ENCODE peak calls at places on chromosome 13, in four cellular contexts. I, Y, R and P are unnamed samples.

GRCh38 chr13:107275312-107275711 is 707.4 kb upstream of the ARGLU1 start:
- DNase-seq in R (no peak), I (no peak), Y (no peak), P (no peak)

GRCh38 chr13:94389544-94390351 is 89.7 kb downstream of the DCT start:
- DNase-seq in R (no peak), I (no peak), Y (no peak), P (no peak)

GRCh38 chr13:110475117-110475516 is 86.4 kb downstream of the RAB20 start:
- DNase-seq in I (no peak), R (no peak), Y (no peak), P (no peak)

GRCh38 chr13:27665333-27665732 is 43.6 kb downstream of the POLR1D start:
- DNase-seq in I (peak; percentile 7), Y (no peak), R (no peak), P (no peak)

GRCh38 chr13:110883539-110883938 is 31.3 kb downstream of the ANKRD10 start:
- DNase-seq in Y (no peak), R (no peak), I (no peak), P (no peak)

GRCh38 chr13:114279770-114280169 is 1.6 kb upstream of the UPF3A start:
- DNase-seq in Y (no peak), R (no peak), I (no peak), P (no peak)

GRCh38 chr13:57212989-57213388 is 46.0 kb downstream of the PRR20E start:
- DNase-seq in R (no peak), I (no peak), Y (no peak), P (no peak)

GRCh38 chr13:42101821-42102580 is 53.6 kb downstream of the DGKH start:
- DNase-seq in I (no peak), R (no peak), Y (no peak), P (no peak)

GRCh38 chr13:108070491-108070890 is 144.8 kb downstream of the LIG4 start:
- DNase-seq in I (no peak), Y (no peak), R (no peak), P (no peak)

GRCh38 chr13:110415669-110416068 is 108.6 kb downstream of the COL4A2 start:
- DNase-seq in I (peak; percentile 58), R (no peak), Y (no peak), P (peak; percentile 17)

GRCh38 chr13:33363328-33363727 is 77.8 kb upstream of the STARD13 start:
- DNase-seq in I (no peak), Y (no peak), R (no peak), P (no peak)

GRCh38 chr13:52845766-52846566 is 2.5 kb downstream of the PCDH8 start:
- DNase-seq in Y (no peak), R (peak; percentile 89), I (no peak), P (no peak)

GRCh38 chr13:36919833-36920611 is at the start of gene SMAD9:
- DNase-seq in Y (peak; percentile 60), I (peak; percentile 18), R (peak; percentile 68), P (peak; percentile 50)

GRCh38 chr13:34700155-34700554 is 241.9 kb upstream of the NBEA start:
- DNase-seq in I (no peak), Y (no peak), R (no peak), P (no peak)

GRCh38 chr13:35979378-35979911 is 151.7 kb downstream of the DCLK1 start:
- DNase-seq in I (no peak), R (no peak), Y (no peak), P (no peak)

GRCh38 chr13:96053003-96053703 is at the start of gene UGGT2:
- DNase-seq in I (peak; percentile 92), Y (peak; percentile 92), R (peak; percentile 88), P (peak; percentile 85)
- TF ChIP-seq RNF2 in I (no peak), Y (no peak), R (no peak), P (peak; percentile 87)

DNA sequence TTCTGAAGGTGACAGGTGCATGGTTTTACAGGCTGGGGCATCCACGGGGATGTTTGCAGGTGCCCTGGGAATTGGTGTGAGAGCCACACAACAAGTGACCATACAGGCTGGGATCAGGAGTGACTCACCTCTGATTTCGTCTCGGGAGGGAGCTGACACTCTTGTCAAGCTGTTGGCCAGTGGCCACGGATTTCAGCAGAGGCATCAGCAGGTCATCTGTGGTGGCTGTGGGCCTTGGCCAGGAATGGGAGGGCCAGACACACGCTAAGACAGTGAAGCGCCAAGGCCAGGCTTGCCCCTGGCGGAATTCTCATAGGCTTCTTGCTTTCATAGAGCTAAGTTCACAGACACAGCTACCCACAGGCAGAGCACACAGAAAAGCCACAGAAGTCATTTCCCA is 108.6 kb downstream of the HSPH1 start:
- DNase-seq in I (no peak), R (no peak), Y (no peak), P (no peak)
- TF ChIP-seq RNF2 in I (no peak), R (no peak), Y (no peak), P (no peak)

GRCh38 chr13:111893071-111893606 is 173.8 kb upstream of the SOX1 start:
- DNase-seq in Y (no peak), R (peak; percentile 73), I (no peak), P (no peak)

GRCh38 chr13:111897846-111898215 is 169.1 kb upstream of the SOX1 start:
- DNase-seq in R (no peak), I (no peak), Y (no peak), P (no peak)

GRCh38 chr13:111895896-111896821 is 170.8 kb upstream of the SOX1 start:
- DNase-seq in Y (no peak), R (peak; percentile 45), I (no peak), P (no peak)

GRCh38 chr13:111897178-111897845 is 169.6 kb upstream of the SOX1 start:
- DNase-seq in I (no peak), R (peak; percentile 37), Y (no peak), P (no peak)

DNA sequence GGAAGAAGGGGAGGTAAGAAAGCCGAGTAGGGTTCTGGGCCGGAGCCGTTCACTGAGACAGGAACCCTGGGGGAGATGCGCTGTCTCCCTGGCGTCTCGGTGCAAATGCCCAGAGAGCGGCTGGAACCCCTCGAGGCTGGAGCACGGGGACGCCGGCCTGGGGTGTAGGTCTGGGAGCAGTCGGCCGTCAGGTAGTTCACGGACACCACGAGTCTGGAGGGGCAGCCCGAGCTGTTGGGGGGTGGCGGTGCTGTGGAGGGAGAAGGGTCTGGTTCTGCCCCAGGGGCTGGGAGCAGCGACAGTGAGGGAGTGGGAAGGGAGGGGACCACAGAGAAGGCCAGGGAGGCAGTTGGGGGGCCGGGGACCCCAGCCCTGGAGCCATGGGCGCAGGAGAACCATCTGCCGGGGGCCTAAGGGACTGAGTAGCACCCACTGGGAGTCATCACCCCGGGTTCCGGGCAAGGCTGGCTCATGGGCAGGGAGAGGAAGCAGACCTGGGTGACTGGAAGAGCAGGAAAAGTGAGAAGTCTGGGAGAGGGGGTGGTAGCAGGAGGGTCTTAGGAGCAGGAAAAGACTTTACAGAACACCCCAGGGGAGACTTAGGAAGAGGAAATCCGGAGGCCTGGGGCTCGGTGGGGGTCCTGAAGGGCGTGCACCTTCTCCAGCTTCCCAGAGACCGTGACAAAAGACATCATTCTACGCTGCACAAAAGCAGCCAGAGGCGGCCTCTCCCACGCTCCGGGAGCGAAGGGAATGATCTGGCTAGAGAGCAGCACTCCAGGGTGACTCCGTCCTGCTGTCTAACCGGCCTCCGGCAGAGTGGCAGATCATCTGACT is 173.1 kb upstream of the SOX1 start:
- DNase-seq in R (peak; percentile 51), Y (no peak), I (no peak), P (no peak)
- TF ChIP-seq RNF2 in R (no peak), Y (no peak), I (no peak), P (no peak)

DNA sequence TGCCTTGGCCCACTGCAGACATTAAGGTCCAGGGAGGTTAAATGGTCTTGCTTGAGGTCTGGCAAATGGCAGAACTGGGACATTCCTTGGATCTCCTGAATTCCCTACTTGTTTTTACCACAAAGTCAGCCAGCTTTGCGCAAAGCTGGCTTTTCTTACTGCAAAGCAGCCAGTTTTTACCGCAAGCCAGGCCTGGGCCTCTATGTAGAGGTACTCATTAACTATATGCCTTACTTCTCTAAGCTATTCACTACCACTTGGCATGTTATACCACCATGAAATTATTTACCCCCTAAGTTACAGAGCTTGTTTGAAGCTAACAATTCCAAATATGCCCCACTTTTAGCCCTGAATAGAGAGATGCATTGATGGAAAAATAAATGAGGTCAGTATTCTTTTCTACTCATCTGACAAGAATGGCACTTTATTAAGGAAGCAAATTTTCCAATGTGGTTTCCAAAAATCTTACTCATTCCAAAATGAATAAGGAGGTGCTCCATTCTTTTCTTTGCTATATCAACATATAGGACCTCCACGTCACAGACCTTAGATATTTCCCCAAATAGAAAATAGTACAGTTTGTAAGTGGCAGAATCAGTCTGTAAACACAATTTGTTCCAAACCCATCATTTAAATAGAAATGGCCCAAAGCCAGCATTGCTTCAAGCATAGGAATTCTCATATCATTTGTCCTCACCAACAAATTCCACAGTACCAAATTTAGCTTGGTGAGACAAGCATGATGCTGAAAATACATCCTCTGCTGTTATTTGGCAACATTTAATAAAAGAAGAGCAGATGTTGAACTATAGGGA is 143.9 kb upstream of the TSC22D1 start:
- DNase-seq in I (peak; percentile 22), R (no peak), Y (no peak), P (no peak)
- TF ChIP-seq RNF2 in I (no peak), R (no peak), Y (no peak), P (no peak)

GRCh38 chr13:45166858-45167257 is 34.0 kb downstream of the KCTD4 start:
- DNase-seq in I (no peak), Y (no peak), R (no peak), P (no peak)
- TF ChIP-seq RNF2 in I (no peak), Y (no peak), R (no peak), P (no peak)

DNA sequence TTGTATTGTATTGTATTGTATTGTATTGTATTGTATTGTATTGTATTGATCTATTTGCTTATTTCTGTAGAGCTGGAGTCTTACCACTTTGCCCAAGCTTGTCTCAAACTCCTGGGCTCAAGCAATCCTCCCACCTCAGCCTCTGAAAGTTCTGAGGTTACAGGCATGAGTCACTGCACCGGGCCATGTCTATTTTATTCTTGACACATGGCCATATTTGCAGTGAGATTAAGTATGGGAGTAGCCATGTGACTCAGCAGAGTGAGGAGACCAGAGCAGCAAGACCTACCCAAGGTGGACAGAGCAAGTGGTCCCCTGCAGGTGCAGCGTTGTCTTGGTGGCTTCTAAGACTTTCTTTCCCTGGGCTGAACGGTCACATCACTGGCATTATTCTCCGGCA is 49.1 kb upstream of the UBAC2 start:
- DNase-seq in R (no peak), I (peak; percentile 70), Y (peak; percentile 54), P (no peak)
- TF ChIP-seq RNF2 in R (no peak), I (no peak), Y (no peak), P (no peak)

DNA sequence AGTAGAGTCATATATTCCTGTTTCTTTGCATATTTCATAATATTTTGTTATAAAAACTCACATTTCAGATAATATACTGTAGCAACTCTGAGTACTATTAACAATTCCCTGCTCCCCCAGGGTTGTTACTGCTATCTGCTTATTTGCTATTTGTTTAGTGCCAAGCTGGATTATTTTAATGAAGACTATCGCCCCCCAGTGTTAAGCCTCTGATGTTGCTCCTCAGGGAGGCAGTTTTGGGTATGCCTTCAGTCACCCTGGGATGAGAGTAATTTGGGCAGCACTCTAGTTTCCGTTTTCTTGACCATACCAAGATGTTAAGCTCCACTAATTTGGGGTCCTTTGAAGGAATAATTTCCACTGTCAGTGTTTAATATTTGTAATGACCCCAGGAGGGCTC is 46.0 kb downstream of the MICU2 start:
- DNase-seq in R (no peak), Y (peak; percentile 9), I (peak; percentile 25), P (peak; percentile 25)
- TF ChIP-seq RNF2 in R (no peak), Y (no peak), I (no peak), P (no peak)